ENCODE peak calls at places on chromosomes 4 and X, in nine cellular contexts. J is RWPE1, S is Peyer's patch, A is endodermal cell, G is colonic mucosa, V is pancreas, C is ovary, F is lung, T is brain microvascular endothelial cell. K is an unnamed sample.

GRCh38 chr4:38381788-38382187 is 282.2 kb upstream of the KLF3 start:
- DNase-seq in J (no peak), S (no peak), A (no peak), G (peak; percentile 29), V (no peak), C (peak; percentile 50), F (no peak), T (no peak), K (no peak)

GRCh38 chr4:87306056-87306455 is 16.6 kb downstream of the HSD17B13 start:
- DNase-seq in J (no peak), S (no peak), A (no peak), G (no peak), V (no peak), C (no peak), F (no peak), T (no peak), K (no peak)

GRCh38 chr4:187294861-187295260 is 571.2 kb upstream of the FAT1 start:
- DNase-seq in J (peak; percentile 52), S (no peak), A (no peak), G (peak; percentile 83), V (no peak), C (no peak), F (no peak), T (no peak), K (peak; percentile 78)

GRCh38 chr4:48557478-48557877 is 67.4 kb downstream of the ZAR1 start:
- DNase-seq in J (peak; percentile 4), S (no peak), A (peak; percentile 62), G (no peak), V (no peak), C (no peak), F (no peak), T (no peak), K (no peak)

GRCh38 chr4:110275871-110276270 is 77.5 kb upstream of the ELOVL6 start:
- DNase-seq in J (no peak), S (no peak), A (no peak), G (no peak), V (no peak), C (no peak), F (no peak), T (no peak), K (peak; percentile 50)

GRCh38 chrX:46574941-46575381 is 1.4 kb downstream of the CHST7 start:
- DNase-seq in J (no peak), S (no peak), A (peak; percentile 62), G (no peak), V (no peak), C (no peak), F (no peak), T (no peak), K (peak; percentile 51)

GRCh38 chrX:619812-620493 is 10.6 kb upstream of the SHOX start:
- DNase-seq in J (no peak), S (no peak), A (peak; percentile 53), G (no peak), V (no peak), C (no peak), F (no peak), T (no peak), K (no peak)

GRCh38 chrX:3428762-3429161 is 82.3 kb upstream of the MXRA5 start:
- DNase-seq in J (no peak), S (no peak), A (no peak), G (no peak), V (no peak), C (no peak), F (no peak), T (no peak), K (no peak)

GRCh38 chrX:41332408-41332987 is 1.5 kb upstream of the DDX3X start:
- DNase-seq in J (peak; percentile 19), S (peak; percentile 62), A (no peak), G (peak; percentile 48), V (peak; percentile 3), C (no peak), F (no peak), T (peak; percentile 12), K (no peak)

GRCh38 chr4:158722291-158722916 is 792 bp downstream of the PPID start:
- DNase-seq in J (peak; percentile 31), S (no peak), A (peak; percentile 65), G (peak; percentile 46), V (no peak), C (no peak), F (no peak), T (peak; percentile 33), K (peak; percentile 59)

GRCh38 chr4:182380701-182381295 is 137.6 kb downstream of the TENM3 start:
- DNase-seq in J (no peak), S (no peak), A (no peak), G (no peak), V (no peak), C (no peak), F (no peak), T (no peak), K (no peak)

GRCh38 chr4:74311696-74312313 is 3.5 kb downstream of the EPGN start:
- DNase-seq in J (peak; percentile 32), S (no peak), A (no peak), G (peak; percentile 47), V (peak; percentile 11), C (no peak), F (no peak), T (peak; percentile 59), K (peak; percentile 56)

GRCh38 chr4:76984788-76985211 is 35.2 kb downstream of the SEPTIN11 start:
- DNase-seq in J (peak; percentile 44), S (peak; percentile 19), A (no peak), G (no peak), V (no peak), C (peak; percentile 37), F (peak; percentile 33), T (peak; percentile 99), K (peak; percentile 80)

GRCh38 chr4:92305148-92305877 is 1.5 kb downstream of the GRID2 start:
- DNase-seq in J (no peak), S (no peak), A (peak; percentile 98), G (no peak), V (peak; percentile 21), C (peak; percentile 53), F (peak; percentile 28), T (peak; percentile 39), K (peak; percentile 29)

GRCh38 chrX:63739885-63740284 is 45.1 kb downstream of the ARHGEF9 start:
- DNase-seq in J (no peak), S (no peak), A (peak; percentile 50), G (no peak), V (no peak), C (no peak), F (no peak), T (no peak), K (no peak)

GRCh38 chr4:118348886-118349285 is 3.9 kb downstream of the PRSS12 start:
- DNase-seq in J (peak; percentile 28), S (no peak), A (no peak), G (peak; percentile 82), V (no peak), C (no peak), F (peak; percentile 50), T (no peak), K (peak; percentile 39)

GRCh38 chrX:107700317-107700774 is 72.0 kb downstream of the PRPS1 start:
- DNase-seq in J (no peak), S (no peak), A (peak; percentile 63), G (no peak), V (peak; percentile 27), C (no peak), F (no peak), T (no peak), K (peak; percentile 56)

GRCh38 chr4:1683371-1683902 is 676 bp downstream of the FAM53A start:
- DNase-seq in J (peak; percentile 30), S (peak; percentile 22), A (no peak), G (peak; percentile 27), V (peak; percentile 8), C (no peak), F (peak; percentile 35), T (peak; percentile 83), K (peak; percentile 66)

GRCh38 chr4:65968873-65969272 is 298.6 kb upstream of the EPHA5 start:
- DNase-seq in J (no peak), S (no peak), A (no peak), G (no peak), V (no peak), C (no peak), F (no peak), T (no peak), K (no peak)

GRCh38 chrX:111387470-111387869 is 24.5 kb downstream of the DCX start:
- DNase-seq in J (no peak), S (no peak), A (no peak), G (no peak), V (no peak), C (no peak), F (no peak), T (no peak), K (no peak)

GRCh38 chr4:6270691-6271121 is 1.1 kb downstream of the WFS1 start:
- DNase-seq in J (no peak), S (no peak), A (no peak), G (no peak), V (no peak), C (peak; percentile 63), F (no peak), T (no peak), K (no peak)
- H3K27ac ChIP-seq in J (no peak overlapping the region), S (no peak overlapping the region), A (no peak overlapping the region), G (no peak overlapping the region), V (no peak overlapping the region), C (peak overlapping the region; percentile 82), F (peak overlapping the region; percentile 71), T (no peak overlapping the region), K (no peak overlapping the region)

DNA sequence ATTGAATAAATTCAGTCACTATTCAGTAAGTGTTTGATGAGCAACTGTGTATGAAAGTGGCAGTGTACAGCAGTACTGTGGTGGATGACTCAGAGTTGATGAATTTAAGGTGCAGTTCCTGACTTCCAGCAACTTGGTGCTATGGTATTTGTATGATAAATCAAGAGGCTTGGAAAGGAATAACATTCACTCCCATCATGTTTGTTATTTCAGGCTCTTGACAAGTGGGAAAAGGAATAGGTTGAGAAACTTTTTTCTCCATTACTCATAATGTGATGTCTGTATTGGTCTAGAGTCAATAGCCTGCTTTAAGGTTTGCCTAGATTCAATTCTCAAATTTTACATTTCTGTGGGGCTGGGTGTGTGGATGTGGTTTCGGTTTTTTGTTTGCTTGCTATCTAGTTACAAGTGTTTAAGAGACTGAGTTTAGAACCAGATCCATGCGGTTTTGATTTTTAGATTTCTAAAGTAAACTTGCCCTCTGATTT is 35.1 kb upstream of the CYP2U1 start:
- DNase-seq in J (peak; percentile 93), S (no peak), A (no peak), G (no peak), V (no peak), C (no peak), F (peak; percentile 32), T (peak; percentile 94), K (peak; percentile 98)
- H3K27ac ChIP-seq in J (no peak overlapping the region), S (no peak overlapping the region), A (no peak overlapping the region), G (peak overlapping the region; percentile 22), V (no peak overlapping the region), C (no peak overlapping the region), F (peak overlapping the region; percentile 40), T (peak overlapping the region; percentile 74), K (peak overlapping the region; percentile 97)

GRCh38 chr4:123821861-123822260 is 425.3 kb downstream of the SPRY1 start:
- DNase-seq in J (peak; percentile 0), S (no peak), A (no peak), G (no peak), V (no peak), C (no peak), F (no peak), T (no peak), K (peak; percentile 70)
- H3K27ac ChIP-seq in J (no peak overlapping the region), S (no peak overlapping the region), A (no peak overlapping the region), G (no peak overlapping the region), V (no peak overlapping the region), C (no peak overlapping the region), F (no peak overlapping the region), T (no peak overlapping the region), K (no peak overlapping the region)

DNA sequence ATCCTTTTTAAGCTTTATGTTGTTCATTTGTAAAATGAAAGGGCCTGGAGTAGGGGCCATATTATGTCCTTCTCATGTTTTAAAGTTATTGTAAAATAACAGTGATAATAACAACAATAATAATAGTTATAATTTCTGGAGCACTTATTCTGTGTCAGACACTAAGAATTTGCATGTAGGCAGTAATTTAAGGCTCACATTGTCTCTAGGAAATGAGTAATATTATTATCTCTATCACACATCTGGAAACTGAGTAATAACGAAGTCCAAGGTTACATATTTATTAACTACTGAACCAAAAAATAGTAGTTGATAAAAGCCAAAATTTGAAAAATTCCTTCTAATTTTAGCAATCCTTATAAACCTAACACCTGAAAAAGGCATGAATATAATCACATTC is 520.7 kb upstream of the PABPC4L start:
- DNase-seq in J (no peak), S (no peak), A (no peak), G (no peak), V (no peak), C (no peak), F (no peak), T (no peak), K (no peak)
- H3K27ac ChIP-seq in J (no peak overlapping the region), S (no peak overlapping the region), A (no peak overlapping the region), G (no peak overlapping the region), V (no peak overlapping the region), C (no peak overlapping the region), F (no peak overlapping the region), T (no peak overlapping the region), K (no peak overlapping the region)